ENCODE peak calls at places on chromosomes 1 and 21, in seven cellular contexts. W is HEK293T, Q is HCT116, K is HepG2, U is GM12878, C is K562, G is H1. M is an unnamed sample.

GRCh38 chr1:5927506-5928370 is 64.5 kb downstream of the NPHP4 start:
- DNase-seq in W (no peak), U (no peak), K (no peak), G (peak; percentile 26), C (no peak), Q (no peak), M (no peak)

GRCh38 chr1:201309420-201309819 is 26.1 kb downstream of the PKP1 start:
- DNase-seq in C (peak; percentile 85), Q (peak; percentile 39), U (no peak), K (peak; percentile 80), G (peak; percentile 69), W (peak; percentile 68), M (peak; percentile 78)

GRCh38 chr1:9835758-9836631 is 12.2 kb upstream of the CLSTN1 start:
- DNase-seq in K (peak; percentile 42), G (no peak), W (no peak), Q (no peak), U (no peak), C (no peak), M (peak; percentile 73)

GRCh38 chr1:25821630-25822091 is 1.9 kb downstream of the MTFR1L start:
- DNase-seq in U (no peak), W (no peak), K (no peak), Q (no peak), G (no peak), C (no peak), M (no peak)

GRCh38 chr21:45979651-45980050 is 1.9 kb upstream of the COL6A1 start:
- DNase-seq in Q (no peak), U (no peak), C (no peak), G (no peak), K (no peak), W (no peak), M (no peak)

GRCh38 chr21:44988607-44989537 is 49.0 kb downstream of the SLX9 start:
- DNase-seq in Q (no peak), K (no peak), C (no peak), W (no peak), G (no peak), U (no peak), M (no peak)

GRCh38 chr1:234957330-234958065 is 171.1 kb downstream of the TOMM20 start:
- DNase-seq in Q (peak; percentile 44), C (peak; percentile 75), K (peak; percentile 99), W (peak; percentile 69), G (peak; percentile 55), U (no peak), M (peak; percentile 37)

GRCh38 chr1:113072141-113072756 is 749 bp upstream of the LRIG2 start:
- DNase-seq in C (no peak), G (no peak), K (no peak), Q (no peak), U (no peak), W (no peak), M (no peak)

GRCh38 chr1:3369437-3370076 is 84.9 kb upstream of the ARHGEF16 start:
- DNase-seq in W (no peak), G (no peak), U (no peak), K (no peak), C (no peak), Q (no peak), M (no peak)

GRCh38 chr1:241520080-241520465 is 518 bp upstream of the FH start:
- DNase-seq in G (no peak), C (no peak), Q (no peak), K (no peak), W (no peak), U (no peak), M (no peak)

GRCh38 chr1:87478231-87478630 is 149.6 kb downstream of the LMO4 start:
- DNase-seq in W (no peak), Q (peak; percentile 16), U (no peak), K (no peak), C (no peak), G (peak; percentile 53), M (peak; percentile 53)

GRCh38 chr1:89822109-89822962 is 1.5 kb downstream of the LRRC8D start:
- DNase-seq in K (no peak), G (peak; percentile 61), W (no peak), C (peak; percentile 42), U (no peak), Q (no peak), M (peak; percentile 46)

GRCh38 chr21:38806153-38806941 is 618 bp downstream of the ETS2 start:
- DNase-seq in Q (no peak), K (no peak), C (no peak), U (no peak), W (no peak), G (peak; percentile 57), M (peak; percentile 47)

GRCh38 chr1:159056069-159056698 is 20.4 kb downstream of the AIM2 start:
- DNase-seq in U (no peak), G (peak; percentile 54), Q (no peak), C (no peak), W (no peak), K (no peak), M (peak; percentile 28)

GRCh38 chr21:34020005-34020847 is 53.2 kb upstream of the MRPS6 start:
- DNase-seq in C (no peak), Q (no peak), W (peak; percentile 21), U (peak; percentile 92), K (peak; percentile 19), G (no peak), M (no peak)

GRCh38 chr21:36395353-36396111 is 10.3 kb downstream of the CHAF1B start:
- DNase-seq in U (no peak), Q (no peak), W (no peak), C (no peak), K (no peak), G (no peak), M (no peak)

GRCh38 chr1:156693858-156694562 is 11.4 kb downstream of the CRABP2 start:
- DNase-seq in K (no peak), Q (no peak), C (peak; percentile 87), W (peak; percentile 45), G (peak; percentile 68), U (no peak), M (no peak)

GRCh38 chr1:187654635-187655034 is 825.9 kb downstream of the PLA2G4A start:
- DNase-seq in C (no peak), W (no peak), U (no peak), Q (no peak), K (no peak), G (no peak), M (no peak)

GRCh38 chr1:168893359-168893791 is 164.4 kb upstream of the DPT start:
- DNase-seq in K (no peak), C (no peak), Q (no peak), U (no peak), G (no peak), W (no peak), M (no peak)

GRCh38 chr1:75519626-75520025 is 91.3 kb downstream of the SLC44A5 start:
- DNase-seq in W (no peak), U (no peak), Q (no peak), G (no peak), K (no peak), C (no peak), M (no peak)

GRCh38 chr1:84776639-84777038 is 86.4 kb upstream of the SSX2IP start:
- DNase-seq in W (no peak), K (no peak), C (no peak), Q (no peak), G (no peak), U (no peak), M (no peak)

DNA sequence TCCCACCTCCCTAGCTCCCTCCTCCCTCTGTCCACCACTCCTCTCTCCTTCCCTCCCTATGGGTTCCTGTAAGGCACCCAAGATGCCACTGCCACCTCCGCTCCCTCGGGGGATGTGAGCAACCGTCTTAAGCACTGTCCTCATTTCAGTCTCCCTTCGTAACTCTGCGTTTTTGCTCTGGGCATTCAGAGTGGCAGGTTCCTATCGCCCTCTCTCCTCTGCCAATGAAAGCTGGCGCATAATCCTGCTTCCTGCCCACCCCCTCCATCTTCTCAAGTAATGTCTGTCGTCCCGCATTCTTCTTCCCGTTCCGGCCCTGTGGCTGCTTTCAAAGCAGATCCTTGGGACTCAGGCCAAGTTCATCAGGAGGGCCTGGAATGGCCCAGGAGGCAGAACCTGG is 253.9 kb upstream of the TMEM51 start:
- DNase-seq in Q (no peak), C (no peak), G (no peak), K (no peak), U (no peak), W (no peak), M (no peak)
- TF ChIP-seq SP1 in Q (no peak), C (no peak), G (no peak), K (no peak), U (no peak), W (no peak), M (no peak)

DNA sequence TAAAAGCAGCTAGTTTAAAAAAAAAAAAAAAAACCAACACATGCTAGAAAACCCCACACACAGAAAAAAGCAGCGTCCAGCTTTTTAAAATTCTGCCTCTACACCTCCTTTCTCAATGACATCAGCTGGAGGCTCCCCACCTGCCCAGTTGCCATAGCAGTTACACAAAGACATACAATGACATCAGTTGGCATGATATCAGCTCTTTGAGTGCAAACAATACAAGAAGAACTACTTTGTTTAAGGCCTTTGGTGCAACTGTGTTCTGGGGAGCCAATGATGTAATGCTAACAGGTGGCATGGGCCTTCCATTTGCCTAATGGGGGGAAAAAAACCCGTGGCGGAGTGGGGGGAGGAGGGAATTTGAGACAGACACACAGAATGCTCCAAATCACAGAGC is 32.9 kb downstream of the DUSP10 start:
- DNase-seq in U (no peak), K (peak; percentile 85), C (no peak), Q (no peak), G (no peak), W (no peak), M (no peak)
- TF ChIP-seq SP1 in U (no peak), K (no peak), C (no peak), Q (no peak), G (no peak), W (no peak), M (no peak)

GRCh38 chr1:231702804-231703203 is 76.2 kb downstream of the DISC1 start:
- DNase-seq in Q (no peak), U (no peak), W (no peak), K (no peak), G (no peak), C (no peak), M (no peak)
- TF ChIP-seq SP1 in Q (no peak), U (no peak), W (no peak), K (no peak), G (no peak), C (no peak), M (no peak)

GRCh38 chr1:244865820-244866219 is 1.5 kb upstream of the HNRNPU start:
- DNase-seq in C (no peak), K (no peak), W (no peak), G (no peak), U (no peak), Q (no peak), M (no peak)

GRCh38 chr1:244863491-244864252 is 671 bp downstream of the HNRNPU start:
- DNase-seq in W (no peak), U (no peak), C (peak; percentile 84), G (no peak), Q (no peak), K (no peak), M (no peak)

GRCh38 chr1:244864253-244865027 is at the start of gene HNRNPU:
- DNase-seq in U (peak; percentile 81), K (peak; percentile 89), C (peak; percentile 93), G (peak; percentile 96), Q (peak; percentile 88), W (peak; percentile 91), M (peak; percentile 97)

GRCh38 chr1:244866355-244866754 is 2.0 kb upstream of the HNRNPU start:
- DNase-seq in Q (no peak), C (no peak), G (no peak), K (no peak), W (no peak), U (no peak), M (no peak)

GRCh38 chr1:244865028-244865371 is 657 bp upstream of the HNRNPU start:
- DNase-seq in U (no peak), Q (no peak), W (no peak), G (peak; percentile 60), K (peak; percentile 49), C (no peak), M (peak; percentile 34)
- TF ChIP-seq SP1 in U (no peak), Q (no peak), W (no peak), G (no peak), K (no peak), C (no peak), M (no peak)

GRCh38 chr21:37525810-37526209 is 159.2 kb downstream of the DYRK1A start:
- DNase-seq in W (no peak), G (no peak), K (no peak), C (no peak), U (no peak), Q (no peak), M (no peak)
- TF ChIP-seq SP1 in W (no peak), G (no peak), K (no peak), C (no peak), U (no peak), Q (no peak), M (no peak)